ENCODE peak calls at places on chromosomes 5 and 9, in four cellular contexts. S, J, K and L are unnamed samples.

GRCh38 chr5:146283344-146283761 is 55.3 kb upstream of the POU4F3 start:
- ATAC-seq in S (no peak), J (no peak), K (no peak), L (no peak)

GRCh38 chr5:69166686-69167487 is at the start of gene CCNB1:
- ATAC-seq in S (peak; percentile 99), J (peak; percentile 99), K (peak; percentile 99), L (peak; percentile 100)

GRCh38 chr5:178322736-178323540 is 90.3 kb upstream of the PHYKPL start:
- ATAC-seq in S (peak; percentile 61), J (no peak), K (no peak), L (no peak)

GRCh38 chr5:173806270-173807035 is 81.7 kb upstream of the CPEB4 start:
- ATAC-seq in S (no peak), J (peak; percentile 73), K (no peak), L (no peak)

GRCh38 chr9:4837768-4838546 is 45.2 kb downstream of the RCL1 start:
- ATAC-seq in S (peak; percentile 29), J (peak; percentile 54), K (no peak), L (peak; percentile 27)

GRCh38 chr9:35920004-35920658 is 10.8 kb downstream of the SPAAR start:
- ATAC-seq in S (no peak), J (peak; percentile 92), K (no peak), L (no peak)

GRCh38 chr5:85604378-85604777 is 1013.4 kb upstream of the COX7C start:
- ATAC-seq in S (no peak), J (no peak), K (no peak), L (no peak)

GRCh38 chr9:72154468-72155281 is 5.4 kb downstream of the GDA start:
- ATAC-seq in S (peak; percentile 94), J (peak; percentile 99), K (no peak), L (no peak)

GRCh38 chr5:131541766-131542165 is 93.3 kb downstream of the RAPGEF6 start:
- ATAC-seq in S (peak; percentile 32), J (no peak), K (no peak), L (no peak)

GRCh38 chr5:114319821-114320220 is 42.0 kb upstream of the KCNN2 start:
- ATAC-seq in S (no peak), J (no peak), K (no peak), L (no peak)

GRCh38 chr5:94613583-94613982 is 4.8 kb downstream of the KIAA0825 start:
- ATAC-seq in S (peak; percentile 32), J (peak; percentile 43), K (peak; percentile 71), L (no peak)

GRCh38 chr9:121636411-121636865 is 15.0 kb upstream of the DAB2IP start:
- ATAC-seq in S (no peak), J (no peak), K (no peak), L (peak; percentile 24)

GRCh38 chr9:72952914-72953313 is at the start of gene ALDH1A1:
- ATAC-seq in S (no peak), J (peak; percentile 75), K (peak; percentile 59), L (peak; percentile 51)

GRCh38 chr9:81335879-81336421 is 353.4 kb downstream of the TLE1 start:
- ATAC-seq in S (no peak), J (no peak), K (no peak), L (no peak)

GRCh38 chr5:37717613-37718431 is 122.0 kb downstream of the GDNF start:
- ATAC-seq in S (no peak), J (peak; percentile 98), K (peak; percentile 71), L (no peak)
- TF ChIP-seq POLR2AphosphoS5 in S (no peak), J (no peak), K (no peak), L (peak; percentile 11)

GRCh38 chr5:136615251-136615650 is 249.9 kb upstream of the TRPC7 start:
- ATAC-seq in S (no peak), J (no peak), K (no peak), L (no peak)

GRCh38 chr5:136619556-136619955 is 254.2 kb upstream of the TRPC7 start:
- ATAC-seq in S (no peak), J (no peak), K (no peak), L (no peak)

GRCh38 chr5:136621743-136622142 is 256.4 kb upstream of the TRPC7 start:
- ATAC-seq in S (no peak), J (no peak), K (no peak), L (no peak)

GRCh38 chr5:136622737-136623136 is 257.4 kb upstream of the TRPC7 start:
- ATAC-seq in S (no peak), J (no peak), K (no peak), L (no peak)

DNA sequence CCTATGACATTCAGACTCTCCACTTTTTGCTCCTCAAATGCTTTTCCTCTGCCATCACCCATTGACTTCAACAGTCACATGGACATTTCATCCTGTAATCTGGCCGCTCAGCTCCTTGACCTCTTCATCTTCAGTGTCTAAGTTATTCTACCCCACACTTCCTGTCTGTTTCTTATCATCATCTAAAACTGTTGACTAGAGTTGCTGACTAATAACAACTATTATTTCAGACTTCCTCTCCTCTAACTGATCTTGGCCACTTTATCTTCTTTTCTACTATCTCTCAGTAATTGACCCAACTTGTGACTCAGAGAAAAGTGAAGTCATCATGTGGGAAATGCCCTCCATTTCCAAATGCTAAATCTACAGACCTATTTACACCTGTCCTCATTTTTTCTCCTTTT is 254.7 kb upstream of the TRPC7 start:
- ATAC-seq in S (no peak), J (no peak), K (peak; percentile 43), L (no peak)
- TF ChIP-seq POLR2A in S (no peak), J (no peak), K (no peak), L (no peak)

DNA sequence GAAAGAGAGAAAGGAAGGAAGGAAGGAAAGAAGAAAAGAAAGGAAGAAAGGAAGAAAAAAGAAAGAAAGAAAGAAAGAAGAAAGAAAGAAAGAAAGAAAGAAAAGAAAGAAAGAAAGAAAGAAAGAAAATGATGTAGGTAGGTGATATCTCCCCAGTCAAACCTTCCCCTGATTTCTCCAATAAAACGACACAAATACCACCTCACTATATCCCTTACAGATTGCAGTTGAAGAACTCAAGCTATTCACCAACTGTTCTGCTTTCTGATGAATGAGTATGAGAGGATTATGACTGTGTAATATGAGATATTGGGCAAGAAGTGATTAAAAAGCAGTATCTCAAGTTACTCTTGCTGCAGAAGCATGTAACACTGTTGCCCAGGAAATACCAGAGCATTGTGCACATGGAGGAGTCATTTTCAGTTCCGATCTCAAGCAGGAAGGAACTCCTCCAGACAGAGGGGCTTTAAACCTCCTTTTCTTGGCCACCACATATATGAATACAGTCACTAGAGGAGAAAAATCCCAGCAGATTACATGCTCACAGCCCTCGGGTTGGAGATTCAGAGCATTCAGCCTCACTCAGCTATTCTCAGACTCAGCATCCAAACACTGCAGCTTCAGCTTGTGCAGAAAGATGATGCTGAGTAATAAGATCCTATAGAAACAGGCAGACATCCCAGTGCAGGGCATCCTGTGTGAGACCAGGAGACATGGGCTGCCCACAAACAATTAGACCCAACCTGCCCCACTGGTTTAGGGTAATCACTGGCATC is 61.4 kb downstream of the UGCG start:
- ATAC-seq in S (peak; percentile 82), J (no peak), K (no peak), L (peak; percentile 86)
- TF ChIP-seq POLR2AphosphoS5 in S (no peak), J (no peak), K (no peak), L (peak; percentile 90)

GRCh38 chr9:78031826-78032598 is 401 bp upstream of the GNAQ start:
- ATAC-seq in S (peak; percentile 18), J (peak; percentile 69), K (peak; percentile 74), L (peak; percentile 93)
- TF ChIP-seq POLR2A in S (no peak), J (peak; percentile 38), K (peak; percentile 11), L (peak; percentile 94)

DNA sequence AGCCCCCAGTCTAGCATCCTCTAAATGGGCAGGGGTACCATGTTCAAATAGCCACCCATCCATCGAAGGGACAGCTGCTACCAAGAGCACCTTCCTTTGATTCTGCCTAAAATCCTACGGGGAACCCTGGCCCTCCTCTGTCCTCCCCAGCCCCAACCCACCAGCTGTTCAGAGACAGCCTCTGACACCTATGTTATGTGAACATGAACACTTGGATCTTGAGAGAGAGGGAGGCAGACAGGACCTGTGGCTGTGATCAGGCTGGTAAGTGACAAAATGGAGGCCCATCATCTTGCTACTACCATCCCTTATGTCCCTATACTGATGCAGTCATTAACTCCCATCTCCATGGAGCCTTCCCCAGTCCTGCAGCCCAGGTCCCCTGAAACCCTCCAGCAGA is 8.2 kb downstream of the SLC23A1 start:
- ATAC-seq in S (peak; percentile 23), J (peak; percentile 7), K (no peak), L (no peak)
- TF ChIP-seq POLR2AphosphoS5 in S (no peak), J (no peak), K (no peak), L (no peak)

DNA sequence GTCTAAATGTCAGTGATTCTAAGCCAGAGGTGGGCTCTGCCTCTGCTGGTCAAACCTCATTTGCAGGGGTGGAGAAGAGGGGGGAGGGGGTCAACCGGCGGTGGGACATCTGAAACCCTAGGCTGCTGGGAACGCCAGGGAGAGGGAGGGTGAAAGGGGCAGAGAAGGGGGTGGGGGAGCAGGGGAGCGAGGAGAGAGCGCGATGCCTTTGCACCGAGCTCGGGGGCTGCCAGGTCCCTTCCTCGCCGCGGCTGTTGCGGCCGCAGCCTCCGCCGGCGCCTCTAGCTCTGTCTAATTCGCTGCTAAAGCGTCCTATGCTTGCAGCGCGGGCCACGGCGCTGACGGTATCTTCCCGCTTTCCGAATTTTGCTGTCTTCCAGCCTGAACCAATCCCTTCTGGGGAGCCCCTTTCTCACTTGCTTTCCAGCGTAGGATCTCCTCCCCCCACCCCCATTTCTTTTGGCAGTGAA is at the start of gene FGF10:
- ATAC-seq in S (peak; percentile 61), J (peak; percentile 95), K (no peak), L (peak; percentile 62)
- TF ChIP-seq POLR2A in S (no peak), J (no peak), K (no peak), L (no peak)

GRCh38 chr5:124341066-124341943 is 405.1 kb downstream of the ZNF608 start:
- ATAC-seq in S (peak; percentile 22), J (no peak), K (no peak), L (peak; percentile 31)
- TF ChIP-seq POLR2AphosphoS5 in S (no peak), J (no peak), K (no peak), L (no peak)

GRCh38 chr5:32587067-32587551 is 1.8 kb downstream of the SUB1 start:
- ATAC-seq in S (no peak), J (no peak), K (no peak), L (no peak)
- TF ChIP-seq POLR2A in S (no peak), J (no peak), K (no peak), L (no peak)

DNA sequence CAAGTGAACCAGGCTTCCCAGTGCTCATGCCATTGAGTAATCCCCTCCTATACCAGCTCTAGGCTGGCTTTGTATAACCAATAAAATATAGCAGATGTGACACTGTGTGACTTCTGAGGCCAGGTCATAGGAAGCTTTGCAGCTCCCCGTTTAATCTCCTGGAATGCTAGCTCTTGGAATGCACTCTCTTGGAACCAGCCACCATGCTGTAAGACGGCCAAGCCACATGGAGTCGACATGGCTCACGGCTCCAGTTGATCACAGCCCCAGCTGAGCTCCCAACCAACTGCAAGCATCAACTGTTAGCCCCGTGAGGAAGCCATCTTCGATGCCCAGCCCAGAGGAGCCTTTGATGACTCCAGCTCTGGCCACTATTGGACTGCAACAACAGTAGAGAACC is 74.5 kb downstream of the SH3TC2 start:
- ATAC-seq in S (no peak), J (no peak), K (no peak), L (no peak)
- TF ChIP-seq POLR2AphosphoS5 in S (no peak), J (no peak), K (no peak), L (no peak)

DNA sequence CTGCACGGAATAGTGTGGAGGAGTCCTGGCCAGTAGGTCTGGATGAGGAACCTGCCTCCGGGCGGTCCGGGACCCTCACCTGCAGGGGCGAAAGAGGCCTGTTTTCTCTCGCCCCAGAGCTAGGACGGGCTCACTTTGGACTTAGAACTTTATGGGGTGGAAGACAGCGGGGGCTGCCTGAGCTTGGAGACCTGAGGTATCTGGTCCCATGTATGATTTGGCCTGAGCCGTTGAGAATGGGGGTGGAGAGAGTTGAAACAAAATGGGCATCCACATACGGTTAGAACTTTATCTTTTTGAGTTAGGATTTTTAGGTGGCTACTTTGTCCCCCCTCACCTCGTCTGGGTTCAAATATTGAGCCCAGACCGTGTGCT is 681 bp upstream of the ETF1 start:
- ATAC-seq in S (peak; percentile 65), J (peak; percentile 71), K (peak; percentile 62), L (peak; percentile 72)
- TF ChIP-seq POLR2A in S (no peak), J (no peak), K (no peak), L (peak; percentile 40)